ENCODE peak calls at places on chromosomes 5 and 9, in five cellular contexts. H, P, N, K and B are unnamed samples.

GRCh38 chr5:96563816-96564215 is 98.4 kb upstream of the CAST start:
- DNase-seq in H (no peak), N (no peak), P (no peak), K (no peak), B (no peak)

GRCh38 chr9:120755827-120756434 is 37.3 kb downstream of the FBXW2 start:
- DNase-seq in H (peak; percentile 62), N (peak; percentile 52), P (peak; percentile 34), K (peak; percentile 20), B (peak; percentile 60)

GRCh38 chr5:141494761-141495455 is 6.0 kb downstream of the PCDHGC5 start:
- DNase-seq in K (no peak), H (no peak), N (peak; percentile 48), P (peak; percentile 48), B (no peak)

GRCh38 chr5:135535820-135536801 is at the start of gene NEUROG1:
- DNase-seq in P (no peak), N (no peak), H (no peak), K (no peak), B (peak; percentile 92)

GRCh38 chr5:6328173-6328572 is 50.2 kb downstream of the MED10 start:
- DNase-seq in P (peak; percentile 1), N (peak; percentile 7), H (peak; percentile 22), K (no peak), B (no peak)

GRCh38 chr9:33329117-33329563 is 38.8 kb downstream of the NFX1 start:
- DNase-seq in K (peak; percentile 91), H (peak; percentile 92), P (peak; percentile 94), N (peak; percentile 85), B (no peak)

GRCh38 chr5:110809006-110809405 is 70.2 kb downstream of the SLC25A46 start:
- DNase-seq in P (peak; percentile 15), K (no peak), N (no peak), H (peak; percentile 6), B (no peak)

GRCh38 chr9:108083796-108084352 is 594.3 kb upstream of the KLF4 start:
- DNase-seq in P (no peak), K (no peak), H (no peak), N (no peak), B (no peak)

GRCh38 chr5:142512680-142513042 is 173.2 kb downstream of the FGF1 start:
- DNase-seq in H (peak; percentile 42), N (peak; percentile 68), P (peak; percentile 62), K (peak; percentile 91), B (no peak)

GRCh38 chr5:75199946-75200345 is 36.7 kb downstream of the ANKRD31 start:
- DNase-seq in K (no peak), H (no peak), N (no peak), P (no peak), B (no peak)

GRCh38 chr5:75203604-75204003 is 33.1 kb downstream of the ANKRD31 start:
- DNase-seq in N (no peak), K (no peak), P (no peak), H (no peak), B (no peak)

GRCh38 chr5:75197746-75198145 is 38.9 kb downstream of the ANKRD31 start:
- DNase-seq in H (no peak), P (no peak), K (no peak), N (no peak), B (no peak)

GRCh38 chr5:75200776-75201175 is 35.9 kb downstream of the ANKRD31 start:
- DNase-seq in K (no peak), P (no peak), N (no peak), H (no peak), B (no peak)

DNA sequence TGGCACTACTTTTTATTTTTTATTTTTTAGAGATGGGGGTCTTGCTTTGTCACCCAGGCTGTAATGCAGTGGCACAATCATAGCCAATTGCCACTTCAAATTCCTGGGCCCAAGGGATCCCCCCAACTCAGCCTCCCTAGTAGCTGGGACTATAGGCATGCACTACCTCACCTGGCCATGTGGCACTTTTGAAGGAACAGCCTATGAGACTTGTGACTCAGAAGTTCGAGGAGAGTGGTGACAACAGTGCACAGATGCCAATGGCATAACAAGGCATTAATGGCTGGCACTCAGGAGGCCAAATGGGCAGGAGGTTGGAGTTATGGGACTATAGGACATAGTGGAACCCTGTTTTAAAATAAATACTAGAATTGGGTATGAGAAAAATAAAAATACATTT is 33.7 kb downstream of the ANKRD31 start:
- DNase-seq in K (no peak), P (no peak), H (no peak), N (no peak), B (no peak)
- TF ChIP-seq CTCF in K (no peak), P (no peak), H (no peak), N (no peak), B (no peak)

DNA sequence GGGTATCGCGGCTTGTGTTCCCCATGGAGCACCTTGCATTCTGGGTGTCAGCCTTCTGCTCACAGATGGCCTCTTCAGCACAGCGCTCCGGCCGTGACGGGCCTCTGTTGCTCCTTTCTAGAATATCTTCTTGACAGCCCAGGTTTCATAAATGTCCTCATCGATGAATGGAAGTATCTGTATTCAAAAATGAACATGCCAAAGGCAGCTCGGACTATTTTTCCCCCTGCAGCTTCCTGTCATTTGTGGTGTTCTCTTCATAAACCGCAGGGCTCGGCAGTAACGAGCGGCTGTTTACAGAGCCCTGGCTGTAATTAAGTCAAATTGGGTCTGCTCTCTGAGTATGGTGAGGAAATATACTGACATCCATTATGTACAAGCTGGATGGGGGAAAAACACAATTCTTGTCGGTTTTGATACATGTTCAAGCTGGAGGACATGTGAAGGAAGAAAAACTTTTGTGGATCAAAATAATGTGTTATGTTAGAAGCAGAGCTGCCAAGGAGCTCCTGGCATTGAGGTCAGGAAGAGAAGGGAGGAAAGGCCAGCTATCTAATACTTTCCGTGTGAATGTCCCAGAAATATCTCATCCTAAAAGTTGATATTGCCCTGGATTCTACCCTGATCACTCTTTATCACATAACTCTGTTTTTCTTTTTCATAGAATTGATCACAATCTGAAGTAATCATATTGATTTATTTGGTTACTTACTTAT is 154.2 kb upstream of the CD180 start:
- DNase-seq in K (peak; percentile 35), N (no peak), P (no peak), H (no peak), B (no peak)
- TF ChIP-seq CTCF in K (no peak), N (no peak), P (no peak), H (no peak), B (no peak)

DNA sequence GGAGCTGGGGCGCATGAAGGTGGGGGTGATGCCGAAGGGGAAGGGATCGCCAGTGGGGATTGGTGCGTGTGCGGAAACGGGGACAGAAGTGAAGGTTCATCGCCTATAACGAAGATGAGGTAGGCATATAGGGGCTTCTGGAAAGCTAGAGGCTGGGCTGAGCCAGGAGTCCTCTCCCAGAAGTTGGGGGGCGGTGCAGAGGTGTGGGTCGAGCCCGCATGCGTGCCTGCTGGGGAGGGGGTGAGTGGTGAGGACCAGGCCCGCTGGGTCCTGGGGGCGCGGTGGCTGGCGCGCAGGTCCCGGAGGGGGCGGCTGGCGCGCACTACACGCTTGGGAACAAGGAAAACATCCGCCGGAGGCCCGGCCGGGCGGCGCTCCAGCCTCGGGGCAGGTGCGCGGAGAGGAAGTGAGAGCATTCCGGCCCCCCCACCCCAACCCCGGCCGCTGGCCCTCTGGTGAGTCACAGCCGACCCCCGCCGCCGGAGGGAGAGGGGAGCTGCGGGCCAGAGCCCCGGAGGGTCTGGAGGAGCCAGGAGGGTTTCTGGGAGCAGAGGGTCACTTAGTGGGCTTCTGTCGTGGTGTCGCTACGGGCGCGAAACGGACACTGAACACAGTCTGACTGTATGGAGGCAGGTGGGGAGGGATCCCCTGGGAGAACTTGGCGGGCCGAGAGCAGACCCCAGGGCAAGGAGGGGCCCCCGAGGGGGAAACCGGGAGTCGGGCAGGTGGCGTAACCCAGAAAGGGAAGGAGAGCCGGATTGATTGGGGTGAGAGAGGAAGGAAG is 2.9 kb upstream of the MSMP start:
- DNase-seq in P (no peak), N (peak; percentile 29), H (no peak), K (no peak), B (peak; percentile 54)
- TF ChIP-seq CTCF in P (no peak), N (no peak), H (no peak), K (no peak), B (peak; percentile 7)

DNA sequence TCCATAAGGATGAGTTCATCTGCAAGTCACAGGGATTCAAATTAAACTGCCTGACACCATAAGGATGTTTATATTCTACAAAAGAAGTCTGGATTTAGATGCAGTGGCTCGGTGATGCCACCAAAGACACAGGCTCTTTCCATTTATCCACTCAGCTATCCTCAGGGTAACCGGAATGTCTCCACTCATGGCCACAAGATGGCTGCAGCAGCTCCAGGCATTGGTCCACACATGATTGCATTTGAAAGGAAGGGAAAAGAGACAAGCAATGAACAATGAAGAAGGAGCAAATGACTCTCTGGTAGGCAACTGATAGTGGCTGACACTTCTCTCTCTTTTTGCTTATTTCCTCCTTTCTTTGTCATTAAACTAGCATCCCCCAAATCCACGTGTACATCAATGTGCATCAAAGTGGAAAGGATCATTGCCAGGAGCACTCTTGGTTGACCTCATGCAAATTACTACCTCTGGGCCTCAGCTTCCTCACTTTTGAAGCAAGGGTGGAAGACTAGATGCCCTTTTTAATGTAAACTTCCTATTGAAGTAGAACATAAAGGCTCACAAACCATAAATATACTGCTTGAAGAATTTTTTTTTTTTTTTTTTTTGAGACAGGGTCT is 7.2 kb upstream of the SNX30 start:
- DNase-seq in P (no peak), N (no peak), H (no peak), K (no peak), B (no peak)
- TF ChIP-seq CTCF in P (peak; percentile 28), N (no peak), H (peak; percentile 16), K (peak; percentile 15), B (no peak)

DNA sequence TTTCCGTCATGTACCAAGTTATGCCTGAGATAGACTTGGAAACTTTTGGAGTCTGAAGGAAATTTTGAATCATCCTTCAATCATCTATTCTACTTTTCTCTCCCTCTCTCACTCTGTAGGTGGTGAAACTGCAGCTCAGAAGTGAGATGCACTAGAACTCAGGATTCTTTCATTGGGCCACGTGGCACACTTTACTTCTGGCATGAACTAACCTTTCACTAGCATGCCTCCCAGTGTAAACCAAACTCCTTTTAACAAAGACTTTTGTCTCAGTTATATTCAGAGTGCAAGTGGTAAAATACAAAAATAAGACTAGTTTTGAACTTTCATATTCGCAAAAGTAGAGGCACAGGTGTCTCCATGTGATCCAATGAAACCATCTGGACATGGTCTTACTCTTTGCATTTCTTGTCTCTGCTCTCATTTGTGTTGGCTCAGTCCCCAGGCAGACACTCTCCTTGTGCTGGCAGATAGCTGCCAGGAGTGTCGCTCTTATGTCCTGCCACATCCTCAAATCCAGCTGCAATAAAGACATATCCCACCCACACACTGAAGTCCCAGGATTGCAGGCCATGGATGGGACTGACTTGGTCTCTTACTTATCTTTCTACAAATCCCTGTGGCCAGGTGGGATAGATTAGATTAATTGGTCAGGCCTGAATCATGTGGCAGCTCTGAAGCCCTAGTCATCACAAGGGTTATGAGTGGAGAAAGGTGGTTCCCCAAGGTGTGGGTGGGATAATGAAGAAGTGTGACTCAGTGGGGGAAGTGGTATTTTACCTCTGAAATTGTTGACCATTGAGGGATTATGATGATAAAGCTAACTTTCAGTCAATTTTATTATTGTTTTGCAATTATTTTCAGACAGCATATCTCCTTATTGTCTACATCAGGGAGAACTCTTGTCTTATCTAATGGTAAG is 267.5 kb downstream of the GABRB2 start:
- DNase-seq in P (no peak), K (no peak), H (no peak), N (no peak), B (no peak)
- TF ChIP-seq CTCF in P (no peak), K (no peak), H (no peak), N (no peak), B (no peak)